ENCODE peak calls at places on chromosomes 13 and 19, in five cellular contexts. Q is SJCRH30, E is cardiac muscle cell, A is SK-N-SH, O is uterus. J is an unnamed sample.

GRCh38 chr13:110173247-110173818 is 133.6 kb downstream of the COL4A1 start:
- DNase-seq in A (no peak), Q (no peak), E (no peak), O (no peak), J (no peak)

GRCh38 chr19:54630784-54631183 is 500 bp downstream of the LILRB1 start:
- DNase-seq in O (no peak), E (no peak), A (no peak), Q (no peak), J (no peak)

GRCh38 chr13:95492044-95492801 is 60.3 kb upstream of the CLDN10 start:
- DNase-seq in Q (peak; percentile 14), A (no peak), E (no peak), O (no peak), J (no peak)

GRCh38 chr19:30648321-30648720 is 276.1 kb downstream of the ZNF536 start:
- DNase-seq in Q (peak; percentile 77), A (peak; percentile 35), O (no peak), E (no peak), J (no peak)

GRCh38 chr19:5313307-5313706 is 27.3 kb downstream of the PTPRS start:
- DNase-seq in Q (no peak), O (no peak), E (peak; percentile 62), A (peak; percentile 72), J (no peak)

GRCh38 chr13:59099182-59099950 is 1064.4 kb downstream of the DIAPH3 start:
- DNase-seq in Q (peak; percentile 59), A (no peak), O (no peak), E (peak; percentile 1), J (no peak)

GRCh38 chr19:16851031-16851712 is 22.0 kb downstream of the SIN3B start:
- DNase-seq in E (no peak), A (no peak), O (no peak), Q (no peak), J (no peak)

GRCh38 chr19:23867895-23868294 is 46.8 kb upstream of the ZNF726 start:
- DNase-seq in O (no peak), Q (no peak), A (peak; percentile 8), E (no peak), J (no peak)

GRCh38 chr19:47994209-47994802 is at the start of gene ELSPBP1:
- DNase-seq in A (no peak), O (no peak), Q (no peak), E (no peak), J (no peak)

GRCh38 chr19:27972291-27973040 is 1240.5 kb downstream of the UQCRFS1 start:
- DNase-seq in E (no peak), Q (no peak), O (no peak), A (no peak), J (no peak)

GRCh38 chr19:5364674-5365073 is 24.1 kb upstream of the PTPRS start:
- DNase-seq in A (peak; percentile 49), Q (no peak), E (no peak), O (no peak), J (no peak)

GRCh38 chr13:62838891-62839290 is 1423.2 kb upstream of the PCDH20 start:
- DNase-seq in E (no peak), A (no peak), O (no peak), Q (no peak), J (no peak)

GRCh38 chr13:37777676-37778075 is 91.9 kb downstream of the TRPC4 start:
- DNase-seq in E (no peak), A (no peak), O (no peak), Q (no peak), J (no peak)

GRCh38 chr19:2033825-2034159 is 17.3 kb downstream of the MKNK2 start:
- DNase-seq in O (no peak), E (no peak), Q (no peak), A (no peak), J (no peak)
- H3K4me1 ChIP-seq in O (no peaks in the 10 kb centered on the region), E (peaks cover 3% of the 10 kb centered on the region), Q (peaks cover 9% of the 10 kb centered on the region), A (peaks cover 10% of the 10 kb centered on the region), J (no peaks in the 10 kb centered on the region)

GRCh38 chr13:51618626-51619025 is 34.4 kb downstream of the WDFY2 start:
- DNase-seq in E (no peak), Q (no peak), O (no peak), A (no peak), J (no peak)
- H3K4me1 ChIP-seq in E (peaks cover 9% of the 10 kb centered on the region), Q (peaks cover 44% of the 10 kb centered on the region), O (no peaks in the 10 kb centered on the region), A (peaks cover 48% of the 10 kb centered on the region), J (peaks cover 5% of the 10 kb centered on the region)

DNA sequence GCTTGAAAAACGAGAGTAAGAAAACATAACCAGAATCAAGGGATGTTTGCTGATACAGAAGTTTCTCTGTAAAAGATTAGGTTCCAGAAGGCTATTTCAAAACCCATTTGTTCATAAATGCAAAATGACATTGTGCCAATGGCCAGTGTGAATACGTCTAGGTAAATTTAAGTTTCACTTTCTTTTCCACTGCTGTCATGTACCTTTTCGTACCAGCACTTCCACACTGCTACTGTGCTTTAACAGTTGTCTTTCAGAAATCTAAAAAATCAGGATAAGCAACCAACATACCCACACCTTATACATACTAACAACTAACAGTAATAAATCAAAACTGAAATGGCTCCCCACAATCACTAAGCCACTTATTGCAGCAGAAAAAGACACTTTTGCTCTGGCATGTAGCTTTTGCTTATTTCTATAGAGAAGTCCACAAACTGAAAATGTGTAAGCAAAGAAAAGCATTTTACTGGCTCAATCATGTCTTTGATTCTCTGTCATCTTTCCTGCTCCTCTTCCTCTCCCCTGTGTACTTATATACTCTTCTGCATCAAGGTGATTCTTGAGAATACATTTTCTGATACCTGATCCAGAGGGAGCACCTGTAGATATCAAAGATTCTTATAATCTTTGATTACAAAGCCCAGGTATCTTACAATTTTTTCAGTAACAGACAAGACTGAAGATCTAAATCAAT is 34.3 kb downstream of the ELF1 start:
- DNase-seq in E (no peak), A (no peak), O (no peak), Q (no peak), J (no peak)
- H3K4me1 ChIP-seq in E (peaks cover 12% of the 10 kb centered on the region), A (peaks cover 11% of the 10 kb centered on the region), O (no peaks in the 10 kb centered on the region), Q (peaks cover 27% of the 10 kb centered on the region), J (peaks cover 2% of the 10 kb centered on the region)

GRCh38 chr19:3494559-3494958 is 5.9 kb downstream of the DOHH start:
- DNase-seq in Q (no peak), A (no peak), O (no peak), E (no peak), J (no peak)
- H3K4me1 ChIP-seq in Q (no peaks in the 10 kb centered on the region), A (peaks cover 7% of the 10 kb centered on the region), O (peaks cover 3% of the 10 kb centered on the region), E (peaks cover 2% of the 10 kb centered on the region), J (no peaks in the 10 kb centered on the region)

DNA sequence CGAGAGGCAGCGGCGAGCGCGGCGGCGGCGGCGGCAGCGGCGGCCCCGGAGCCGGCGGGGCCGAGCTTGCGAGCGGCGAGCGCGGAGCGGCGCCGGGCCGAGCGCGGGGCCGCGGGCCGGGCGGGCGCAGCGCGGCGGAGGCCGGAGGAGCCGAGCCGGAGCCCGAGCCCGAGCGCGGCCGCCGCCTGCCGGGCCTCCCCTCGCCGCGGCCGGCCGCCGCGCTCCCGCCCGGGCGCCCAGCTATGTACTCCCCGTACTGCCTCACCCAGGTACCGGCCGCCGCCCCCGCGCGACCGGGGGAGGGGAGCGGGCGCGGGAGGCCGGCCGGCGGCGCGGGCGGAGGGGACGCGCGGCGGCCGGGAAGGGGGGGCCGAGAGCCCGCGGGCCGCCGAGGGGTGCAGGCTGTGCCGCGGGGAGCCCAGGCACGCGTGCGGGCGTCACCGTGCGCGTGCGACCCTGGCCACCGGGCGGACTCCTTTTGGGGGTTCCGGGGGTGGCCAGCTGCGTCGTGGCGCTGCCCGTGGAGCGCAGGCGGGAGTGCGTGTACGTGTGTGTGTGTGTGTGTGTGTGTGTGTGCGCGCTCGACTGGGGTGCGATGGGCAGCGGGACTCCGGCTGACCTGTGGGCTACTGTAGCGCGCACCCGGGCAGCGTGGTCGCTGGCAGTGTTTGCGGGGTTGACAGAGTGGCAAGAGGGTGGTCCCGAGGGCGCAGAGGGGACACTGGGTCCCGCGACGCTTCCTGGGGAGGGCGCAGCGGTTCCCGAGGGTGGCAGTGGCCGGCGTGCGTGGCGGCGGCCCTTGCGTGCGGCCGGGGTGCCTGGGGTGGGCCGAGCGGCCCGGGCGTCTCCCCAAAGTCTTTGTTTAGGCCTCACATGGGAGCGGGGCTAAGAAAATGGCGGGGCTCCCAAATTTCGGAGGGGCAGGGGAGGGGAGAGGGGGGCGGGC is 594 bp downstream of the NFIX start:
- DNase-seq in A (peak; percentile 87), Q (no peak), E (no peak), O (peak; percentile 59), J (peak; percentile 64)
- H3K4me1 ChIP-seq in A (no peaks in the 10 kb centered on the region), Q (no peaks in the 10 kb centered on the region), E (no peaks in the 10 kb centered on the region), O (peaks cover 6% of the 10 kb centered on the region), J (no peaks in the 10 kb centered on the region)

DNA sequence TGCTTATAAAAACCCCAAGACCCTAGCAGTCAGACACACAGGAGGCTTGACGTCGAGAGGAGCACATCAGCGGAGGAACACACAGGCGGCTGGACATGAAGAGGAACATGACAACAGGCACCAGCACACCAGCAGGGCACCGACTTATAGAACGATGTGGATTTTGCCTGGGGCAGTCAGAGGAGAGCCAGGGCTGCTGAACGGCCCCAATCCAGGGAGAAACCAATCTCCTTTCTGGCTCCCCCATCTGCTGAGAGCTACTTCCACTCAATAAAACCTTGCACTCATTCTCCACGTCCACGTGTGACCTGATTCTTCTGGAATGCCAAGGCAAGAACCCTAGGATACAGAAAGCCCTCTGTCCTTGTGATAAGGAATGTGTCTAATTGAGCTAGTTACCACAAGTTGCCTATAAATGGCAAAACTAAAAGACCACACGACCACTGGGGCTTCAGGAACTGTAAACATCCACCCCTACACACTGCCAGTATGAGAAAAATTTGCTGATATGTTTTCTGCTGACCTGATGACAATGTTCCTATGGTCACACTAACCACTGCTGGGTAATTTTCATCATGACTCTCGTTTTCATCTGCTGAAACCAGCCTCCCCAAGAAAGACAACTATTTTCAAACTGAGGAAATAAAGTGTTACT is 35.8 kb upstream of the CEACAM21 start:
- DNase-seq in A (no peak), O (no peak), Q (peak; percentile 37), E (no peak), J (no peak)
- H3K4me1 ChIP-seq in A (no peaks in the 10 kb centered on the region), O (no peaks in the 10 kb centered on the region), Q (no peaks in the 10 kb centered on the region), E (no peaks in the 10 kb centered on the region), J (no peaks in the 10 kb centered on the region)

J was measured in aorta.